ENCODE peak calls at places on chromosomes 2 and 18, in four cellular contexts. H is neural progenitor cell, W is DND-41, N is astrocyte. R is an unnamed sample.
A peak's percentile ranks its signal among the peaks of the same experiment; 100 is the strongest.

GRCh38 chr2:215436705-215437570 is 1.1 kb upstream of the FN1 start:
- DNase-seq in H (peak; percentile 68), W (no peak), N (no peak), R (no peak)

GRCh38 chr2:64273524-64274398 is 129.5 kb upstream of the PELI1 start:
- DNase-seq in H (no peak), W (no peak), N (peak; percentile 95), R (no peak)

GRCh38 chr2:112850588-112850987 is 14.0 kb upstream of the IL1B start:
- DNase-seq in H (no peak), W (no peak), N (no peak), R (no peak)

GRCh38 chr2:137939026-137939425 is 25.2 kb upstream of the HNMT start:
- DNase-seq in H (no peak), W (no peak), N (peak; percentile 34), R (no peak)

GRCh38 chr2:182913064-182913463 is 46.6 kb upstream of the FRZB start:
- DNase-seq in H (no peak), W (no peak), N (no peak), R (no peak)

GRCh38 chr18:79321625-79322024 is 74.1 kb upstream of the NFATC1 start:
- DNase-seq in H (no peak), W (no peak), N (no peak), R (no peak)

GRCh38 chr2:8303322-8303832 is 378.5 kb upstream of the ID2 start:
- DNase-seq in H (no peak), W (peak; percentile 95), N (peak; percentile 26), R (peak; percentile 86)

GRCh38 chr2:145652992-145653545 is 1133.2 kb upstream of the ZEB2 start:
- DNase-seq in H (no peak), W (no peak), N (peak; percentile 85), R (no peak)

GRCh38 chr2:70947556-70948184 is 12.0 kb downstream of the ATP6V1B1 start:
- DNase-seq in H (no peak), W (peak; percentile 53), N (peak; percentile 55), R (no peak)

GRCh38 chr2:23386422-23387220 is 1.6 kb downstream of the KLHL29 start:
- DNase-seq in H (peak; percentile 67), W (no peak), N (peak; percentile 10), R (no peak)

GRCh38 chr2:213451542-213452256 is 167.4 kb downstream of the SPAG16 start:
- DNase-seq in H (peak; percentile 74), W (no peak), N (no peak), R (no peak)

GRCh38 chr2:69946351-69947077 is 14.9 kb downstream of the ASPRV1 start:
- DNase-seq in H (no peak), W (peak; percentile 78), N (peak; percentile 57), R (no peak)

GRCh38 chr2:120516323-120517314 is 170.7 kb downstream of the INHBB start:
- DNase-seq in H (no peak), W (no peak), N (no peak), R (no peak)

GRCh38 chr2:105294046-105294445 is 35.5 kb downstream of the TGFBRAP1 start:
- DNase-seq in H (no peak), W (no peak), N (no peak), R (no peak)

GRCh38 chr18:25223899-25224607 is 127.9 kb downstream of the ZNF521 start:
- DNase-seq in H (no peak), W (no peak), N (no peak), R (no peak)

GRCh38 chr18:12990128-12990485 is 1.1 kb upstream of the CEP192 start:
- DNase-seq in H (no peak), W (peak; percentile 30), N (peak; percentile 2), R (peak; percentile 48)
- H3K9ac ChIP-seq in H (no peak overlapping the region), W (peak overlapping the region; percentile 84), N (peak overlapping the region; percentile 94), R (peak overlapping the region; percentile 93)

GRCh38 chr18:57439985-57440330 is 4.8 kb downstream of the ONECUT2 start:
- DNase-seq in H (peak; percentile 40), W (no peak), N (no peak), R (no peak)
- H3K79me2 ChIP-seq in H (no peaks in the 10 kb centered on the region), W (no peaks in the 10 kb centered on the region), N (no peaks in the 10 kb centered on the region), R (no peaks in the 10 kb centered on the region)

DNA sequence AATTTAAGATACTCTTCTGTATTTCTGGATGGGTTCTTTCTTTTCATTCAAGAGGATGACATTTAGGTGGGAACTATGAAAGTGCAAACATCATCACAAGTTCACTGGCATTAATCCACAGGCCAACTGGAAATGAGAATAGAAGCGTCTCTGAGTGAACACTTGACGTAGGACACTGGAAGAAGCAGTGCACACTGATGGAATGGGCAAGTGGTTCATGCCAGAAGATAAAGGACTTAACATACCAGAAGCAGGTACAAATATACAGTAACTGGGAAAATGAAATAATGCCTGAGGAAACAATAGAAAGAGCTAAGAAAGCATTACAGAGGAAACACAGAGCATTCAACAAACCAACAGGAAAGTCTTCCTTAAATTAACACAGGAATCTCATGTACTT is 120.9 kb upstream of the CCDC195 start:
- DNase-seq in H (no peak), W (no peak), N (peak; percentile 22), R (no peak)
- H3K36me3 ChIP-seq in H (no peaks in the 10 kb centered on the region), W (peaks cover 81% of the 10 kb centered on the region), N (peaks cover 26% of the 10 kb centered on the region), R (no peaks in the 10 kb centered on the region)

DNA sequence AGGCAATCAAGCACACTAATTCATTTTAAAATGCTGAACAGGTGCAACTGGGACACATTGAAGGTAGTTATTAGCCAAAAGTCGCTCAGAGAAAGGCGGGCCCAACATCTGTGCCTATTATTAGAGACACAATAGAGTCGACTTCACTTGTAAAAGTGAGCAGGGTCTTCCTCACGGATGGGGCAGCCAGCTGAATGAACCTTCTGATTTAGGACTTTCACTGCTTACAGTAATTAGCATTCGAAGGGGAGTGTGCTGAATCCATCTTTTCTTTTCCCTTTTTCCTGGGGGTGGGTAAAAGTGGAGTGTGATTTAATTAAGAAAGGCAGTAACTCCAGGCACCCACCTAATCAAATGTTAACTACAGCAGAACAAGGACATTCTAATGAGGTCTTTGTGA is 677.7 kb downstream of the DCDC2C start:
- DNase-seq in H (peak; percentile 77), W (no peak), N (no peak), R (no peak)
- H3K9ac ChIP-seq in H (no peak overlapping the region), W (no peak overlapping the region), N (no peak overlapping the region), R (no peak overlapping the region)

GRCh38 chr2:134711622-134712125 is 7.1 kb downstream of the TMEM163 start:
- DNase-seq in H (no peak), W (no peak), N (no peak), R (no peak)
- H3K79me2 ChIP-seq in H (no peaks in the 10 kb centered on the region), W (no peaks in the 10 kb centered on the region), N (no peaks in the 10 kb centered on the region), R (no peaks in the 10 kb centered on the region)

DNA sequence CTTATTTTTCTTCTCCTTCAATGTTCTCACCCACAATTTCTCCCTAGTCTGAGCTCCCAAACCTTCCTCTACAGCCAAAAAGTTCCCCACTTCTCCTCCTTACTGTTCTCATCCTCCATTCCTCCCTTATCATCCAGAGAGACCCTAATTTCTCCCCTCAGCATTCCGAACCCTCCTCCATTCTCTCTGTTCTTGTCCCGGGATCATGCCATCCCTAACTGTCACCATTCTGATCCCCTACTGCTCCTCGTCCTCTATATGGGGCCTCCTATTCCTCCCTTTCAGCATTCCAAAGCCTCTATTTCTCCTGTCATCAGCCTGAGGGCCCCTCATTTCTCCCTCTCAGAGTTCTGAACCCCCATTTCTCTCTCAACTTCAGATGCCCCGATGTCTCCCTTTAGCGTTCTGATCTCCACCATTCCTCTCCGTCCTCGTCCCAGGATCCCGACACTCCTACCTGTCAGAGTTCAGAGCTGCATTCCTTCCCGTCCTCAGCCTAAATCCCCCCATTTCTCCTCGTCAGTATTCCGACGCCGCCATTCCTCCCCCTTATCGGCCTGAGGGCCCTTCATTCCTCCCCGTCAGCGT is 522 bp downstream of the MBD1 start:
- DNase-seq in H (no peak), W (no peak), N (no peak), R (no peak)
- H3K36me3 ChIP-seq in H (peaks cover 7% of the 10 kb centered on the region), W (peaks cover 83% of the 10 kb centered on the region), N (peaks cover 22% of the 10 kb centered on the region), R (peaks cover 38% of the 10 kb centered on the region)

DNA sequence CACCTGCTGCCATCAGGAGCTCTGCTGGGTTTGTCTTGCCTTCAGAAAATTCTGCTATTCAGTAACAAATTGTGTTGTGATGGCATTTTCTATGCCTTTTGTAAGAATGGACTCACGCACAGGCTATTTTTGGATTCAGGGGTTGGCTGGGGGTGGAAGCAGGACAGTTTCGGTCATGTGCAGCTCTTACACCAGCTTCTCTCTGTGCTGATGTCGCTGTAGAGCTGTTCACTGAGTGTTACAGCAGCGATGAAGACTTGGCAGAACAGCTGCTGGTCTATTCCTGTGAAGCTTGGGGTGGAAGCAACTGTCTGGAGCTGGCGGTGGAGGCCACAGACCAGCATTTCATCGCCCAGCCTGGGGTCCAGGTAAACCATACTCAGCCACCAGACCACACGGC is 49.2 kb downstream of the TRPM8 start:
- DNase-seq in H (no peak), W (no peak), N (peak; percentile 16), R (no peak)
- H3K9ac ChIP-seq in H (no peak overlapping the region), W (no peak overlapping the region), N (no peak overlapping the region), R (no peak overlapping the region)